ENCODE peak calls at places on chromosomes 7 and 10, in five cellular contexts. Y is Jurkat, Clone E6-1; S is OCI-LY7; E is spleen; P is WERI-Rb-1. J is an unnamed sample.

GRCh38 chr7:655758-656157 is 70.7 kb upstream of the DNAAF5 start:
- DNase-seq in Y (no peak), S (no peak), E (no peak), P (no peak), J (no peak)

GRCh38 chr10:79377557-79378382 is 30.5 kb downstream of the PPIF start:
- DNase-seq in Y (no peak), S (no peak), E (peak), P (peak), J (no peak)

GRCh38 chr10:123804716-123805115 is 86.9 kb downstream of the CPXM2 start:
- DNase-seq in Y (no peak), S (no peak), E (no peak), P (no peak), J (peak)

GRCh38 chr10:86644412-86645110 is 9.8 kb upstream of the OPN4 start:
- DNase-seq in Y (peak), S (peak), E (peak), P (peak), J (no peak)

GRCh38 chr10:22932626-22933370 is 4.9 kb downstream of the ARMC3 start:
- DNase-seq in Y (no peak), S (no peak), E (no peak), P (no peak), J (no peak)

GRCh38 chr7:23044581-23044980 is 30.7 kb upstream of the HYCC1 start:
- DNase-seq in Y (no peak), S (no peak), E (no peak), P (no peak), J (no peak)

GRCh38 chr7:36747969-36748574 is 23.8 kb upstream of the AOAH start:
- DNase-seq in Y (no peak), S (no peak), E (no peak), P (no peak), J (no peak)

GRCh38 chr7:24141876-24142509 is 142.0 kb upstream of the NPY start:
- DNase-seq in Y (no peak), S (no peak), E (no peak), P (no peak), J (no peak)

GRCh38 chr10:7045891-7046599 is 364.8 kb downstream of the SFMBT2 start:
- DNase-seq in Y (peak), S (peak), E (no peak), P (no peak), J (no peak)

GRCh38 chr7:45066409-45066808 is 22.4 kb downstream of the NACAD start:
- DNase-seq in Y (no peak), S (no peak), E (peak), P (no peak), J (no peak)

DNA sequence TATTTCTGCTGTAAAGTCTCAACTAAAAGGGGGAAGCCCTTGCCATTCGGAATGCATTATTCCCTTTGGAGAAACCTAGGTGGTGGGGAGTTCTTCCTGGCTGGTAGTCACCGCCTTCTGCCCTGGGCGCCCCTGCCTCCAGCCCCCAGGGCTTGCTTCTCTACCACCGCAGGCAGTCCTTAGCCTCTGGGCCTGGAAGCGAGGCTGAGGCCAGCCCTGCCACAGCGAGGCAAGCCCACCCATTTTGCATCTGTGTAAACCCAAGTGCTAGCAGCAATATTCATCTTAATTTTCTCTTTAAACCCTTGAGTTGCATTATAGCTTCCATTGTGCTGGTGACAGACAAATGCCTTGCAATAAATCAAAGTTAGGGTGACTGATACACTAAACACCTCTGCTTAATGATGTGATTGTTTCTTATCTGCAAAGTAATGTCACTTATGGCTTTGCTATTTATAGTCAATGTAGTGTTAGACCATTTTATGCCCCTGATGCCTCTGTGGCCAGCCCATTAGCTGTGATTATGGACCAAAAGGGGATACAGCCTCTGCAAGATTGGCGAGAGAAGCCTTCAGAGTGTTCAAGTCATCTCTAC is 26.2 kb upstream of the MGMT start:
- DNase-seq in Y (no peak), S (no peak), E (no peak), P (no peak), J (no peak)
- H3K4me3 ChIP-seq in Y (no peak), S (no peak), E (no peak), P (no peak), J (no peak)

GRCh38 chr7:106070201-106070551 is 41.9 kb downstream of the SYPL1 start:
- DNase-seq in Y (no peak), S (no peak), E (no peak), P (no peak), J (no peak)

GRCh38 chr7:106067678-106068077 is 44.4 kb downstream of the SYPL1 start:
- DNase-seq in Y (no peak), S (no peak), E (no peak), P (no peak), J (no peak)

GRCh38 chr7:106068538-106068961 is 43.6 kb downstream of the SYPL1 start:
- DNase-seq in Y (peak), S (no peak), E (no peak), P (no peak), J (no peak)

GRCh38 chr7:106069471-106070200 is 42.5 kb downstream of the SYPL1 start:
- DNase-seq in Y (no peak), S (no peak), E (no peak), P (no peak), J (no peak)

DNA sequence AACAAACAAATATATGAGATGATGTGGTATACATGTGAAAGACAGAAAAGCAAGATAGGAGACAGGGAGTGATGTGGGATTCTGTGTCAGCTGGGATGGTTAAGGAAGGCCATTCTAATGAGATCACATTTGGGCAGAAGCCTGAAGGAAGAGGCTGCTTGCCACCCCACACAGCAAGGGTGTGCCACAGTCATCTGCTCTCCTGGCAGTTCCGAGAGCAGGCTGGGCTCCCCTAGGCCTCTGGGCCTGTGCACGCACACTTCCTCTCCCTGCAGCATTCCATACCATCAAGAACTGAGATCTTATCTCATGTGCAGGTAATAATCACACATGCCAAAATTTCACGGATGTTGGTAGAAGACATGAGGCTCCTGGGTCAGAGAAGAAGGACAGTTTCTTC is 43.1 kb downstream of the SYPL1 start:
- DNase-seq in Y (no peak), S (no peak), E (no peak), P (no peak), J (no peak)
- H3K4me3 ChIP-seq in Y (no peak), S (peak), E (no peak), P (no peak), J (no peak)

GRCh38 chr7:3259711-3260424 is 41.2 kb upstream of the SDK1 start:
- DNase-seq in Y (no peak), S (no peak), E (no peak), P (peak), J (no peak)
- H3K4me3 ChIP-seq in Y (no peak), S (no peak), E (peak), P (peak), J (peak)

GRCh38 chr7:130273081-130273699 is 6.5 kb downstream of the CPA2 start:
- DNase-seq in Y (no peak), S (no peak), E (no peak), P (no peak), J (no peak)
- H3K4me3 ChIP-seq in Y (no peak), S (no peak), E (no peak), P (no peak), J (peak)

GRCh38 chr7:64978497-64979203 is 12.2 kb downstream of the ZNF117 start:
- DNase-seq in Y (no peak), S (no peak), E (no peak), P (no peak), J (no peak)
- H3K4me3 ChIP-seq in Y (no peak), S (no peak), E (no peak), P (no peak), J (no peak)

GRCh38 chr10:49138361-49138891 is 4.6 kb upstream of the FAM170B start:
- DNase-seq in Y (no peak), S (no peak), E (no peak), P (no peak), J (peak)

GRCh38 chr10:49140306-49141175 is 6.7 kb upstream of the FAM170B start:
- DNase-seq in Y (no peak), S (no peak), E (no peak), P (no peak), J (no peak)

GRCh38 chr10:49139866-49140195 is 6.0 kb upstream of the FAM170B start:
- DNase-seq in Y (no peak), S (no peak), E (no peak), P (no peak), J (peak)

GRCh38 chr10:49141541-49142332 is 7.9 kb upstream of the FAM170B start:
- DNase-seq in Y (no peak), S (no peak), E (no peak), P (no peak), J (no peak)

DNA sequence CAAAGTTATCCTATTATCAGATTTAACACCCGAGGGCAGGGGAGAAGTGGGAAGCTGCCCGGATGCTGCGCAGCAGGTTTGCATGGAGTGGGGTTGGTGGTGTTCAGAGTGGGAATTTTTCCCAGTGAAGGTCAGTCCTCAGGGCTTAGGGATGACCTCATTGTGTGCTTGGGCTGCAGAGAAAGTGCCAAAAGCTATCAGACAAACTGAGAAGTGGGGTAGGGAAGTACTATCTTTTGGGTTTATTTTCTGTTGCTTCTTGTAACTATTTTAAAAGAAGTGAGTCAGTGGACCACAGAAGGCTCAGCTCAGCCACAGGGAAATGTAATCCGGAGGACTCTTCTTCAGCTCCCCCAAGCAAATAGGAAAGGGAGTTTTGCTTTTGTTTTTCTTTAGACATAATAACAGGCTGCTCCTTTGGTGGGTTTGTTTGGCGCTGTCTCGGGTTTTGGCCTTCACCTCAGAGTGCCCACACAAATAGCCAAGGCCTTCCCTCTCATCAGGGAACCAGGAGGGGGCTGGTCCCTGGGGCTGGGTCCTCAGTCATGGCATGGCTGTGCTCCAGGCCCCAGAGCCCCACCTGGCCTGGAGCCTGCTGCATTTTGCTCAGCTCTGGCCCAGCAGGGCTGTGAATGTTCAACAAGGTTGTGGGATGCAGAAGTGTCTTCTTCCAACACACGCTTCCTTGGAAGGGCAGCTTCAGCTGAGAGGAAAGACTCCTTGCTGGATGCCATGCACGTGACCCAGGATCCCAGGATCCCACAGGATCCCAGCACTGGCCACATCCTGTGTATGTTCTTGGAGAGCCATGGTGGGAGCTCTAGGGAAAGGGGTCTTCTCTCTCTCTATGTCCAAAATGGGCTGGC is 5.4 kb upstream of the FAM170B start:
- DNase-seq in Y (no peak), S (no peak), E (no peak), P (no peak), J (peak)
- H3K4me3 ChIP-seq in Y (no peak), S (no peak), E (no peak), P (no peak), J (no peak)

J was measured in AG09309.